ENCODE peak calls at places on chromosome 6, in ten cellular contexts. O is stimulated activated CD8-positive, alpha-beta memory T cell treated with anti-CD3 and anti-CD28 coated beads, Interleukin-12 subunit alpha, Interleukin-12 subunit beta, amount 100 ng/mL, for 4 hours; N is lung; C is caudate nucleus; E is activated CD4-positive, alpha-beta T cell treated with anti-CD3 and anti-CD28 coated beads, Interleukin-2, amount 50 U/mL, for 4 hours; Q is NCI-H345; T is T-helper 1 cell; Y is NCI-H1092 treated with DMSO at 0.1 percent for 48 hours; X is NCI-H774; W is amygdala. H is an unnamed sample.
A peak's percentile ranks its signal among the peaks of the same experiment; 100 is the strongest.

GRCh38 chr6:127120787-127121636 is 2.5 kb downstream of the RSPO3 start:
- DNase-seq in Q (peak; percentile 58), Y (peak; percentile 67), T (peak; percentile 20), E (peak; percentile 42), W (peak; percentile 17), X (peak; percentile 75), C (peak; percentile 68), N (peak; percentile 81), O (no peak), H (peak; percentile 90)

GRCh38 chr6:27126815-27127537 is 120.5 kb upstream of the PRSS16 start:
- DNase-seq in X (no peak), Q (peak; percentile 85), N (peak; percentile 90), E (peak; percentile 79), W (no peak), Y (no peak), C (peak; percentile 1), T (peak; percentile 70), O (peak; percentile 52), H (peak; percentile 97)

GRCh38 chr6:5968817-5969726 is 37.7 kb downstream of the NRN1 start:
- DNase-seq in T (no peak), O (no peak), E (no peak), N (peak; percentile 49), C (no peak), Y (no peak), W (no peak), X (peak; percentile 21), Q (no peak), H (peak; percentile 38)

GRCh38 chr6:158086706-158087518 is 81.2 kb downstream of the SERAC1 start:
- DNase-seq in O (no peak), X (no peak), Y (no peak), Q (no peak), E (no peak), N (no peak), W (no peak), C (no peak), T (no peak), H (no peak)

GRCh38 chr6:69416739-69417138 is 380.1 kb downstream of the LMBRD1 start:
- DNase-seq in Y (peak; percentile 42), N (no peak), Q (no peak), O (no peak), W (no peak), X (no peak), E (no peak), C (no peak), T (no peak), H (peak; percentile 11)

GRCh38 chr6:158894192-158894591 is 75.0 kb upstream of the EZR start:
- DNase-seq in Y (no peak), C (no peak), O (no peak), X (no peak), T (no peak), N (no peak), E (no peak), Q (no peak), W (no peak), H (peak; percentile 88)

GRCh38 chr6:55040102-55040848 is 134.0 kb upstream of the HCRTR2 start:
- DNase-seq in E (no peak), X (no peak), O (no peak), N (no peak), Y (no peak), W (no peak), T (no peak), C (no peak), Q (no peak), H (peak; percentile 62)

GRCh38 chr6:42374027-42374669 is 77.6 kb downstream of the TRERF1 start:
- DNase-seq in W (no peak), Q (no peak), N (no peak), T (no peak), X (no peak), O (no peak), E (no peak), C (no peak), Y (no peak), H (no peak)

GRCh38 chr6:31576897-31577341 is 1.6 kb downstream of the TNF start:
- DNase-seq in Q (no peak), X (no peak), E (no peak), O (no peak), T (peak; percentile 35), N (no peak), C (no peak), W (no peak), Y (no peak), H (no peak)

GRCh38 chr6:120230008-120230407 is 880.4 kb upstream of the MAN1A1 start:
- DNase-seq in Q (no peak), T (no peak), O (no peak), N (no peak), C (no peak), Y (no peak), X (no peak), E (no peak), W (no peak), H (no peak)

GRCh38 chr6:85192596-85192995 is 257.3 kb upstream of the NT5E start:
- DNase-seq in N (no peak), Y (no peak), Q (no peak), O (no peak), W (no peak), E (no peak), X (no peak), T (no peak), C (no peak), H (no peak)

GRCh38 chr6:87772597-87773530 is 70.8 kb upstream of the AKIRIN2 start:
- DNase-seq in T (no peak), Q (no peak), W (no peak), E (no peak), Y (no peak), N (no peak), X (peak; percentile 65), C (no peak), O (no peak), H (no peak)

GRCh38 chr6:129671442-129672344 is 38.3 kb downstream of the ARHGAP18 start:
- DNase-seq in W (no peak), X (no peak), N (peak; percentile 39), Y (no peak), E (peak; percentile 64), C (no peak), Q (no peak), O (peak; percentile 40), T (peak; percentile 12), H (no peak)

H was measured in foreskin fibroblast.